ENCODE peak calls at places on chromosome 14, in ten cellular contexts. L is lower leg skin, V is mucosa of descending colon, A is A549, R is psoas muscle, W is LNCaP clone FGC, O is hepatocyte, J is upper lobe of right lung, U is neural progenitor cell, T is pancreas. Q is an unnamed sample.

GRCh38 chr14:51006781-51007211 is 62.5 kb upstream of the PYGL start:
- DNase-seq in L (peak; percentile 50), V (no peak), A (peak; percentile 21), R (peak; percentile 89), W (no peak), O (no peak), J (no peak), U (no peak), T (no peak), Q (no peak)

GRCh38 chr14:28058012-28058296 is 708.6 kb upstream of the FOXG1 start:
- DNase-seq in L (no peak), V (no peak), A (no peak), R (no peak), W (no peak), O (no peak), J (no peak), U (no peak), T (no peak), Q (no peak)

GRCh38 chr14:51780006-51780692 is 80.3 kb upstream of the GNG2 start:
- DNase-seq in L (peak; percentile 80), V (peak; percentile 84), A (peak; percentile 72), R (peak; percentile 81), W (peak; percentile 6), O (peak; percentile 87), J (no peak), U (peak; percentile 81), T (peak; percentile 77), Q (peak; percentile 75)

GRCh38 chr14:27372771-27373170 is 774.9 kb upstream of the NOVA1 start:
- DNase-seq in L (no peak), V (no peak), A (no peak), R (no peak), W (no peak), O (no peak), J (no peak), U (no peak), T (no peak), Q (no peak)

GRCh38 chr14:71703477-71703876 is 228.8 kb upstream of the RGS6 start:
- DNase-seq in L (no peak), V (no peak), A (no peak), R (no peak), W (no peak), O (no peak), J (no peak), U (peak; percentile 11), T (no peak), Q (no peak)

GRCh38 chr14:54737132-54737711 is 165.4 kb downstream of the GCH1 start:
- DNase-seq in L (no peak), V (no peak), A (no peak), R (peak; percentile 48), W (no peak), O (no peak), J (no peak), U (no peak), T (no peak), Q (no peak)

GRCh38 chr14:61553730-61554641 is 141.3 kb upstream of the HIF1A start:
- DNase-seq in L (peak; percentile 62), V (no peak), A (peak; percentile 85), R (no peak), W (no peak), O (peak; percentile 51), J (no peak), U (peak; percentile 67), T (peak; percentile 68), Q (no peak)

GRCh38 chr14:82313889-82314288 is 780.2 kb upstream of the SEL1L start:
- DNase-seq in L (no peak), V (no peak), A (no peak), R (no peak), W (peak; percentile 93), O (peak; percentile 23), J (no peak), U (no peak), T (no peak), Q (no peak)

GRCh38 chr14:99821519-99822165 is 28.4 kb downstream of the EML1 start:
- DNase-seq in L (no peak), V (no peak), A (no peak), R (no peak), W (no peak), O (peak; percentile 52), J (no peak), U (no peak), T (no peak), Q (no peak)

GRCh38 chr14:59846595-59846994 is 24.0 kb downstream of the RTN1 start:
- DNase-seq in L (no peak), V (no peak), A (no peak), R (no peak), W (no peak), O (no peak), J (no peak), U (no peak), T (no peak), Q (no peak)

GRCh38 chr14:88831285-88831684 is 6.8 kb downstream of the TTC8 start:
- DNase-seq in L (no peak), V (no peak), A (no peak), R (no peak), W (no peak), O (no peak), J (no peak), U (no peak), T (no peak), Q (no peak)

GRCh38 chr14:104265918-104266642 is 127.7 kb downstream of the KIF26A start:
- DNase-seq in L (no peak), V (peak; percentile 55), A (no peak), R (no peak), W (no peak), O (no peak), J (peak; percentile 43), U (no peak), T (peak; percentile 3), Q (peak; percentile 35)

GRCh38 chr14:55104051-55104954 is 24.7 kb upstream of the LGALS3 start:
- DNase-seq in L (no peak), V (peak; percentile 40), A (no peak), R (no peak), W (no peak), O (no peak), J (no peak), U (no peak), T (no peak), Q (no peak)

GRCh38 chr14:53044486-53044885 is 93.6 kb upstream of the FERMT2 start:
- DNase-seq in L (no peak), V (no peak), A (no peak), R (no peak), W (no peak), O (peak; percentile 22), J (no peak), U (no peak), T (no peak), Q (no peak)

GRCh38 chr14:68792830-68793733 is at the start of gene ZFP36L1:
- DNase-seq in L (peak; percentile 95), V (peak; percentile 96), A (peak; percentile 92), R (peak; percentile 97), W (peak; percentile 61), O (peak; percentile 98), J (peak; percentile 96), U (peak; percentile 99), T (peak; percentile 94), Q (peak; percentile 96)

GRCh38 chr14:104392396-104393198 is 187.0 kb upstream of the C14orf180 start:
- DNase-seq in L (no peak), V (no peak), A (no peak), R (peak; percentile 41), W (no peak), O (no peak), J (peak; percentile 57), U (no peak), T (no peak), Q (peak; percentile 14)

GRCh38 chr14:100239200-100239839 is 376 bp downstream of the YY1 start:
- DNase-seq in L (peak; percentile 31), V (peak; percentile 45), A (no peak), R (peak; percentile 68), W (no peak), O (peak; percentile 23), J (peak; percentile 73), U (no peak), T (peak; percentile 59), Q (peak; percentile 45)

GRCh38 chr14:61256826-61257468 is 24.2 kb downstream of the TMEM30B start:
- DNase-seq in L (no peak), V (no peak), A (no peak), R (no peak), W (no peak), O (no peak), J (no peak), U (no peak), T (no peak), Q (no peak)

GRCh38 chr14:21093769-21094681 is 4.4 kb downstream of the ZNF219 start:
- DNase-seq in L (no peak), V (no peak), A (no peak), R (no peak), W (no peak), O (peak; percentile 61), J (no peak), U (peak; percentile 98), T (no peak), Q (peak; percentile 22)
- TF ChIP-seq CTCF in L (no peak), V (no peak), A (no peak), R (peak; percentile 4), W (no peak), O (peak; percentile 13), J (no peak), U (peak; percentile 66), T (no peak), Q (no peak)

DNA sequence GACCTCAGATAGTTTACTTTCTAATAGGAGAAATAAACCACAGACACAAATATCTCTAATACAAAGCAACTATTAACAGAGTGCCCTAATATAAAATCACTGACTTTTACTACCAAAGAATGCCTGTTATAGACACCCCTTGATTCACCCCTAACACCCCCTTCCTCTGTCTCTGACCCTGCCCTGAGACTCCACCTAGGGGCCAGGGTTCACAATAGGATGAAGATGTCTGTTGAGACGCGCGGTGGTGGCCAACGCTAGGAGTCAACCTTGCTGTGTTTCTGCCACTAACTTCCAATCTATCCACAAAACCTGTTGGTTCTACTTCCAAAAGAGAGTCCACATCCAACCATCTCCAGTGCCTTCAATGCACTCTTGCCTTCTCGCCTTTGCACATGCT is 10.9 kb upstream of the TC2N start:
- DNase-seq in L (no peak), V (no peak), A (no peak), R (no peak), W (no peak), O (no peak), J (peak; percentile 8), U (no peak), T (no peak), Q (no peak)
- H3K4me3 ChIP-seq in L (no peak overlapping the region), V (no peak overlapping the region), A (no peak overlapping the region), R (no peak overlapping the region), W (no peak overlapping the region), O (no peak overlapping the region), J (no peak overlapping the region), U (no peak overlapping the region), T (no peak overlapping the region), Q (no peak overlapping the region)

DNA sequence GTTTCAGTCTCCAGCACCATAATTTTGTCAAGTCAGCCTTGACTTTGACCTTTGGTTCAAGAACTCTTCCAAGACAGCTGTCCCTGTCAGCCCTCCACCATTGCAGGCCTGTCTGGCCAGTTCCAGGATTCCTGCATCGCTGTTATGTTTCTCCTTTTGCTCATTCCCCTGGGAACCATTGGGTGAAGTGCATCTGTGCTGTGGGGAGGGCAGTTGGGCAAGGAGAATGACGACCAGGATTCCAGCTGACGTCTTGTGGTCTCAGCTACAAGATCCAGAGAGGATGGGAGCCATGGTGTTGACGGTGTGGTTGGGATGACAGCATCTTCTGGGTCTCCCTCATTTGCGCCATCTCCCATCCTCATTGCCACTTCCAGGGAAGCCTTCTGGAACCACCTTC is 45.9 kb upstream of the SLC24A4 start:
- DNase-seq in L (no peak), V (no peak), A (no peak), R (no peak), W (no peak), O (no peak), J (no peak), U (no peak), T (no peak), Q (no peak)
- TF ChIP-seq CTCF in L (no peak), V (no peak), A (no peak), R (no peak), W (no peak), O (no peak), J (no peak), U (no peak), T (no peak), Q (no peak)

GRCh38 chr14:94175403-94176146 is 1.5 kb downstream of the PPP4R4 start:
- DNase-seq in L (no peak), V (no peak), A (no peak), R (no peak), W (no peak), O (no peak), J (no peak), U (no peak), T (no peak), Q (no peak)
- H3K4me3 ChIP-seq in L (no peak overlapping the region), V (no peak overlapping the region), A (no peak overlapping the region), R (peak overlapping the region; percentile 80), W (no peak overlapping the region), O (no peak overlapping the region), J (peak overlapping the region; percentile 65), U (peak overlapping the region; percentile 97), T (no peak overlapping the region), Q (no peak overlapping the region)

Q was measured in colonic mucosa.